ENCODE peak calls at places on chromosomes 4 and X, in seven cellular contexts. Z is thyroid gland, E is mesendoderm, T is mesenchymal stem cell, A is stomach, H is heart right ventricle, U is tibial nerve. F is an unnamed sample.

GRCh38 chrX:13894888-13895564 is 78.1 kb upstream of the GPM6B start:
- DNase-seq in A (no peak), H (no peak), Z (no peak), E (no peak), U (no peak), T (no peak), F (no peak)

GRCh38 chr4:38563703-38564490 is 100.1 kb upstream of the KLF3 start:
- DNase-seq in H (no peak), A (no peak), U (no peak), E (no peak), T (no peak), Z (peak), F (no peak)

GRCh38 chr4:150583287-150584197 is 1.6 kb downstream of the MAB21L2 start:
- DNase-seq in U (no peak), Z (peak), E (peak), A (no peak), H (peak), T (peak), F (no peak)

GRCh38 chr4:182192511-182193181 is 50.6 kb upstream of the TENM3 start:
- DNase-seq in Z (no peak), H (no peak), A (no peak), E (no peak), U (no peak), T (no peak), F (no peak)

GRCh38 chr4:117845270-117845669 is 189.0 kb upstream of the NDST3 start:
- DNase-seq in Z (no peak), U (no peak), H (no peak), T (no peak), E (no peak), A (no peak), F (no peak)

GRCh38 chr4:40718571-40718970 is 31.2 kb upstream of the NSUN7 start:
- DNase-seq in E (peak), T (no peak), A (peak), H (no peak), U (no peak), Z (peak), F (peak)

GRCh38 chr4:40087799-40088366 is 31.2 kb downstream of the N4BP2 start:
- DNase-seq in E (no peak), T (no peak), Z (no peak), A (no peak), H (no peak), U (no peak), F (no peak)

GRCh38 chrX:29813174-29813573 is 402.2 kb upstream of the MAGEB2 start:
- DNase-seq in Z (no peak), E (peak), H (no peak), U (no peak), A (no peak), T (no peak), F (no peak)

GRCh38 chr4:169899295-169899694 is 126.9 kb downstream of the MFAP3L start:
- DNase-seq in U (no peak), Z (no peak), T (no peak), A (no peak), E (peak), H (no peak), F (no peak)

GRCh38 chrX:73930300-73930699 is 367.3 kb downstream of the CHIC1 start:
- DNase-seq in A (no peak), U (no peak), T (no peak), E (no peak), Z (no peak), H (no peak), F (no peak)

GRCh38 chrX:22922961-22923360 is 76.8 kb upstream of the DDX53 start:
- DNase-seq in U (no peak), E (no peak), H (no peak), T (peak), A (no peak), Z (no peak), F (no peak)

GRCh38 chr4:81896936-81897335 is 425.2 kb upstream of the RASGEF1B start:
- DNase-seq in U (no peak), T (no peak), E (no peak), H (no peak), A (no peak), Z (no peak), F (no peak)

GRCh38 chrX:16175329-16175728 is 8.0 kb downstream of the MAGEB17 start:
- DNase-seq in Z (no peak), U (no peak), A (no peak), T (no peak), H (no peak), E (no peak), F (no peak)

GRCh38 chr4:149465941-149466340 is 349.7 kb downstream of the IQCM start:
- DNase-seq in H (no peak), E (no peak), T (no peak), U (no peak), A (no peak), Z (no peak), F (no peak)

GRCh38 chr4:56648245-56649151 is 32.6 kb downstream of the HOPX start:
- DNase-seq in H (no peak), E (no peak), Z (no peak), A (no peak), T (no peak), U (no peak), F (no peak)

GRCh38 chr4:142126890-142127497 is 490.6 kb downstream of the IL15 start:
- DNase-seq in H (no peak), E (peak), A (peak), Z (peak), T (peak), U (peak), F (peak)

GRCh38 chr4:100095729-100096595 is 94.3 kb downstream of the DDIT4L start:
- DNase-seq in Z (peak), H (peak), E (peak), U (peak), A (peak), T (peak), F (peak)

GRCh38 chr4:45006078-45006477 is 279.7 kb upstream of the GNPDA2 start:
- DNase-seq in E (no peak), T (no peak), H (no peak), U (no peak), Z (no peak), A (no peak), F (no peak)

GRCh38 chr4:158729716-158730559 is 6.7 kb upstream of the PPID start:
- DNase-seq in T (peak), E (peak), Z (peak), U (peak), H (peak), A (peak), F (peak)

GRCh38 chr4:137343221-137343620 is 189.1 kb downstream of the PCDH18 start:
- DNase-seq in U (no peak), A (no peak), Z (no peak), H (no peak), E (peak), T (no peak), F (no peak)

GRCh38 chr4:169234137-169234855 is 36.5 kb downstream of the SH3RF1 start:
- DNase-seq in Z (no peak), E (no peak), T (no peak), U (no peak), A (no peak), H (no peak), F (no peak)

GRCh38 chrX:133726211-133726630 is 259.2 kb downstream of the GPC3 start:
- DNase-seq in U (no peak), Z (no peak), H (no peak), A (no peak), E (peak), T (peak), F (no peak)

GRCh38 chr4:79987401-79987800 is 85.6 kb downstream of the ANTXR2 start:
- DNase-seq in E (no peak), Z (no peak), T (no peak), H (no peak), U (no peak), A (no peak), F (no peak)

GRCh38 chr4:53221832-53222480 is 143.9 kb downstream of the SCFD2 start:
- DNase-seq in E (no peak), A (no peak), Z (no peak), T (no peak), U (no peak), H (no peak), F (no peak)

GRCh38 chr4:5619913-5620625 is 88.3 kb downstream of the EVC2 start:
- DNase-seq in A (no peak), H (no peak), T (peak), U (no peak), E (no peak), Z (no peak), F (no peak)

GRCh38 chrX:15675490-15675921 is 10.9 kb upstream of the CLTRN start:
- DNase-seq in U (peak), A (peak), H (peak), T (no peak), Z (peak), E (peak), F (peak)

GRCh38 chr4:61500883-61501282 is 300.8 kb downstream of the ADGRL3 start:
- DNase-seq in E (peak), U (no peak), T (no peak), A (no peak), Z (no peak), H (no peak), F (no peak)

GRCh38 chr4:61468091-61468720 is 268.1 kb downstream of the ADGRL3 start:
- DNase-seq in Z (no peak), T (peak), E (no peak), U (no peak), A (no peak), H (no peak), F (no peak)

GRCh38 chrX:8341814-8342590 is 122.6 kb upstream of the VCX3B start:
- DNase-seq in Z (no peak), H (no peak), U (no peak), A (no peak), T (no peak), E (no peak), F (no peak)

GRCh38 chr4:66266035-66266434 is 595.7 kb upstream of the EPHA5 start:
- DNase-seq in A (no peak), T (no peak), E (peak), Z (no peak), U (no peak), H (no peak), F (no peak)

GRCh38 chr4:95549246-95550138 is 719 bp upstream of the UNC5C start:
- DNase-seq in U (peak), E (peak), Z (peak), A (peak), H (peak), T (peak), F (no peak)

GRCh38 chr4:83150563-83151330 is 36.2 kb upstream of the PLAC8 start:
- DNase-seq in Z (no peak), A (peak), T (no peak), E (no peak), U (no peak), H (no peak), F (no peak)

GRCh38 chr4:169103966-169104412 is 93.9 kb upstream of the CBR4 start:
- DNase-seq in E (peak), T (no peak), U (no peak), A (no peak), H (no peak), Z (peak), F (no peak)

GRCh38 chr4:1987296-1987695 is 21.5 kb downstream of the NELFA start:
- DNase-seq in U (no peak), H (no peak), A (no peak), E (no peak), T (no peak), Z (no peak), F (no peak)

GRCh38 chrX:110391086-110391485 is 32.4 kb downstream of the RTL9 start:
- DNase-seq in T (no peak), E (no peak), A (no peak), U (no peak), H (no peak), Z (no peak), F (no peak)

GRCh38 chr4:142719854-142720541 is 126.1 kb downstream of the INPP4B start:
- DNase-seq in E (peak), Z (no peak), T (peak), U (no peak), A (no peak), H (no peak), F (peak)

GRCh38 chrX:129006491-129006890 is 516.8 kb downstream of the SMARCA1 start:
- DNase-seq in E (peak), A (no peak), Z (no peak), U (no peak), H (no peak), T (no peak), F (no peak)
- H3K27ac ChIP-seq in E (no peak), A (no peak), Z (no peak), U (no peak), H (no peak), T (no peak), F (no peak)

DNA sequence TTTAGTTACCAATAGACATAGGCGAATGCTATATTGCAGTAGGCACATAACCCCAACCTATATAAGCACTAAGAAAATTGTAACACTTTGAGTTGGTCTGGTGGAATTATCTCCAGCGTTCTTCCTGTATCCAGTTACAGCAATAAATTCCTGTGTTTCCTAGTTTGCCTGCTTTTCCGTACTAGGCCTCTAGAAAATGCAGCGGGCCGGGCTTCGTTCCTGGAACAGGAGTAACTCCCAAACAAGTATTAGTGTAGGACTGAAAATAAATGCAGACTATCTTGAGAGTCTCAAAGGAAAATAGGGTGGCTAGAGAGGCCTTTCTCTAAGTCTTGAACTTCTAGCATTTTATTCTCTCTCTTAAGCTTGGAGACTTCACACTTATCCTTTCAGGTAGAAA is 159.8 kb downstream of the OR13H1 start:
- DNase-seq in Z (no peak), A (no peak), T (no peak), E (no peak), U (no peak), H (no peak), F (no peak)
- H3K27ac ChIP-seq in Z (no peak), A (peak), T (no peak), E (no peak), U (no peak), H (no peak), F (peak)

DNA sequence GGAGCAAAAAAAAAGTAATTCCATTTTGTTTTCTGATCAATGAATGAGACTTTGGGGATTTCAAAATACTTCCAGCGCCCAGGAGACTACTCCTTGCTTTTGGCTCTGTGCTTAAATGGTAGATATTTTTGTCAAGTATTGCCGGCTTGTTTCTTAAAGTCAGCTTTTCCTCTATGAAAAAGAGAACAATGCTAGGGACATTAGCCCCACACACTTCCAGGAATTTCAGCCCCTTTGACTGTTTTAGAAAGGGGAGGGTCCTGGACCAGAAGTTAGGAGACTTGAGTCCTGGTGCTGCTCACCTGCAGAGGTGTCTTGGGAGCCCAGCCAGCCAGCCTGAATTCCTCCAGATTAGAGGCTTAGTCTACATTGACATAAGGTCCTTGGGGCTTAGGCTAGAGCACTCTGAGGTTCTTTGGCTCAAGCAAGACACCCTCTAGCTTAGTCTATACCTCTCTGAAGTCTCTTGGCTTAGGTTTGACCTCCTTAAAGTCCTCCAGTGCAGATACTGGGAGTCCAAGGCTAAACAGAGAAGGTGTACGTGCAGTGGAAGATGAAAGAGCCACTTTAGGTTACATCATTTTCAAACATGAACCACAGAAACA is 1.6 kb upstream of the SETD7 start:
- DNase-seq in H (no peak), Z (peak), A (peak), T (no peak), E (peak), U (no peak), F (no peak)
- H3K27ac ChIP-seq in H (peak), Z (no peak), A (peak), T (no peak), E (no peak), U (no peak), F (peak)

GRCh38 chrX:115539841-115540240 is 21.1 kb upstream of the PLS3 start:
- DNase-seq in E (no peak), H (no peak), A (no peak), U (no peak), Z (no peak), T (no peak), F (no peak)
- H3K27ac ChIP-seq in E (no peak), H (no peak), A (no peak), U (no peak), Z (no peak), T (no peak), F (no peak)

DNA sequence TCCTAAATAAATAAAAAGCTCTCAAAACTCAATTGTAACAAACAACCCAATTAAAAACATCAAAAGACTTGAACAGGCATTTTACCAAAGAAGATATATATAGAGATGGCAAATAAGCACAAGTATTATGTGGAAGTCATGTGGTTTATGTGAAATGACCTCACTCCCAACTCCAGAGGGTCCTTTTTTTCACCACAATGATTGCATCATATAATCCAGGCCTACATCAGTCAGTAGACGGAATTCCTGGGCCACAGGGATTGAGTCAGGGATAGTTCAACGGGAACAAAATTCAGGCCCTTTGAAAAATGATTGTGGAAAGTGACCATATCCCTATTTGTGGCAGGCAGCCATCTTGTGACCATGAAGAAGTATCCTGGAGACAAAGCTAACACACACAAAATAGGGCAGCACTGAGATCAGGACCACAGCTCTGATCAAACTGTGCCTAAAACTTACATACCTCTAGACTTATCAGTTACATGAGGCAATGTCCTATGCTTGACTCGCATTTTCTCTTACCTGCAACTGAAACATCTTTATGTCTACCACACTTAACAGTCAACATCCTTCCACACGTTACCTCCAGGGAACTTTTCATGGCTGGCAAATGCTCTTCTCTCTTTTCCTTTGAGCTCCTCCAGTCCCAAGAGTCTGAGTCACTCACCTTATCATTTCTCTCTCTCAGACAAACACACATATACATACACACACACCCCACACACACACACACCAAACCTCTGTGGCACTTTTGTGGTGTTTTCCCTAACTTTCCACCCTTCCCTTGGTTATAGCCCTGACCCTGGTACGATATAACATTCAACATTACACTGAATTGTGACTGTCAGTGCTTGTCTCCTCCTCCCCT is 113.5 kb downstream of the PHF8 start:
- DNase-seq in U (no peak), A (no peak), E (peak), Z (no peak), T (peak), H (no peak), F (no peak)
- H3K27ac ChIP-seq in U (no peak), A (no peak), E (no peak), Z (no peak), T (no peak), H (no peak), F (no peak)

DNA sequence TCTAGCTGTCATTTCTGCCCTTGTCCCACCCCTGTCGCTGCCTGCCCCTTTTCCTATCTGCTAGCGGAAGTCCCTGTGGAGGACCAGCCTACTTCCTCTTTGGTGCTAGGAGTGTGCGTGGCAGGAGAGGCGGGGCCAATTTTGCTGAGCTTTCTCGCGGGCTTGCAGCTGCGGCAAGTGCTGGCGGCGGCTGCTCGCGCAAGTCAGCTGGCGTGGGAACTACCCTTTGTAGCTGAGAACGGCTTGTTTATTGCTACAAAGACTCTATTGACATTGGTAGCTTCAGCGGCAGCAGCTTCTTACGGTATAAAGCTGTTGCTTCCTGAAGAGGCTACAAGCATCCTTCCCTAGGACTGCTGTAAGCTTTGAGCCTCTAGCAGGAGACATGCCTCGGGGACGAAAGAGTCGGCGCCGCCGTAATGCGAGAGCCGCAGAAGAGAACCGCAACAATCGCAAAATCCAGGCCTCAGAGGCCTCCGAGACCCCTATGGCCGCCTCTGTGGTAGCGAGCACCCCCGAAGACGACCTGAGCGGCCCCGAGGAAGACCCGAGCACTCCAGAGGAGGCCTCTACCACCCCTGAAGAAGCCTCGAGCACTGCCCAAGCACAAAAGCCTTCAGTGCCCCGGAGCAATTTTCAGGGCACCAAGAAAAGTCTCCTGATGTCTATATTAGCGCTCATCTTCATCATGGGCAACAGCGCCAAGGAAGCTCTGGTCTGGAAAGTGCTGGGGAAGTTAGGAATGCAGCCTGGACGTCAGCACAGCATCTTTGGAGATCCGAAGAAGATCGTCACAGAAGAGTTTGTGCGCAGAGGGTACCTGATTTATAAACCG is at the start of gene MAGEH1:
- DNase-seq in E (peak), U (peak), T (peak), Z (peak), A (peak), H (peak), F (peak)
- H3K27ac ChIP-seq in E (no peak), U (peak), T (no peak), Z (peak), A (peak), H (peak), F (peak)

GRCh38 chr4:151692443-151692782 is 68.4 kb downstream of the GATB start:
- DNase-seq in U (no peak), A (peak), Z (no peak), T (no peak), H (no peak), E (no peak), F (no peak)
- H3K27ac ChIP-seq in U (peak), A (peak), Z (no peak), T (no peak), H (peak), E (no peak), F (no peak)

GRCh38 chr4:76301775-76302162 is 4.8 kb upstream of the STBD1 start:
- DNase-seq in H (no peak), E (no peak), A (no peak), T (peak), Z (no peak), U (no peak), F (no peak)
- H3K27ac ChIP-seq in H (peak), E (no peak), A (no peak), T (peak), Z (no peak), U (no peak), F (peak)

F was measured in MM.1S.